ENCODE peak calls at places on chromosomes 4 and X, in six cellular contexts. G is upper lobe of right lung, S is bronchial epithelial cell, Y is left lung, P is coronary artery, F is fibroblast of lung. H is an unnamed sample.

GRCh38 chr4:105147226-105148151 is 813 bp downstream of the TET2 start:
- DNase-seq in G (no peak), S (peak), F (peak), Y (peak), P (peak), H (peak)

GRCh38 chr4:14478504-14478903 is 523.8 kb upstream of the CPEB2 start:
- DNase-seq in P (no peak), S (no peak), G (no peak), Y (no peak), F (no peak), H (no peak)

GRCh38 chrX:119692241-119693031 is 532 bp downstream of the SEPTIN6 start:
- DNase-seq in P (no peak), Y (peak), G (peak), S (peak), F (peak), H (peak)

GRCh38 chr4:77075869-77076801 is at the start of gene CCNI:
- DNase-seq in G (peak), P (peak), F (peak), Y (peak), S (peak), H (peak)

GRCh38 chrX:13487731-13488505 is 81.5 kb upstream of the EGFL6 start:
- DNase-seq in S (peak), P (no peak), Y (no peak), F (peak), G (no peak), H (peak)

GRCh38 chrX:50680990-50681389 is 133.0 kb downstream of the SHROOM4 start:
- DNase-seq in P (no peak), Y (no peak), S (peak), G (no peak), F (no peak), H (no peak)

GRCh38 chr4:53326535-53326934 is 39.3 kb downstream of the SCFD2 start:
- DNase-seq in P (no peak), G (no peak), S (no peak), Y (no peak), F (no peak), H (no peak)

GRCh38 chr4:12889054-12889453 is 595.1 kb downstream of the RAB28 start:
- DNase-seq in F (peak), P (no peak), S (peak), Y (no peak), G (no peak), H (no peak)

GRCh38 chr4:56099378-56099786 is 150.6 kb downstream of the CEP135 start:
- DNase-seq in F (peak), Y (no peak), G (no peak), P (no peak), S (peak), H (peak)

GRCh38 chr4:77052352-77052751 is 23.4 kb downstream of the CCNI start:
- DNase-seq in S (peak), F (peak), P (no peak), G (no peak), Y (peak), H (peak)

GRCh38 chrX:150768580-150769190 is 75.5 kb downstream of the MTMR1 start:
- DNase-seq in G (no peak), Y (no peak), P (no peak), S (peak), F (no peak), H (no peak)

GRCh38 chr4:15147709-15148651 is 145.7 kb downstream of the CPEB2 start:
- DNase-seq in Y (no peak), F (no peak), S (no peak), P (no peak), G (no peak), H (no peak)

GRCh38 chrX:72540318-72540717 is 32.3 kb downstream of the HDAC8 start:
- DNase-seq in S (peak), F (peak), G (no peak), P (no peak), Y (no peak), H (peak)

GRCh38 chrX:94058728-94059382 is 384.8 kb downstream of the FAM133A start:
- DNase-seq in G (no peak), S (peak), P (no peak), Y (no peak), F (no peak), H (peak)

GRCh38 chr4:2791518-2792395 is 1.1 kb upstream of the SH3BP2 start:
- DNase-seq in Y (peak), S (no peak), F (no peak), P (no peak), G (no peak), H (no peak)

GRCh38 chrX:115949900-115950822 is 220.4 kb upstream of the AGTR2 start:
- DNase-seq in G (no peak), F (no peak), S (no peak), Y (no peak), P (no peak), H (no peak)

GRCh38 chr4:27836505-27836904 is 975.9 kb downstream of the STIM2 start:
- DNase-seq in G (no peak), P (no peak), F (peak), Y (no peak), S (peak), H (no peak)

GRCh38 chr4:139665690-139666529 is at the start of gene MGST2:
- DNase-seq in S (peak), Y (peak), F (peak), G (peak), P (peak), H (peak)

DNA sequence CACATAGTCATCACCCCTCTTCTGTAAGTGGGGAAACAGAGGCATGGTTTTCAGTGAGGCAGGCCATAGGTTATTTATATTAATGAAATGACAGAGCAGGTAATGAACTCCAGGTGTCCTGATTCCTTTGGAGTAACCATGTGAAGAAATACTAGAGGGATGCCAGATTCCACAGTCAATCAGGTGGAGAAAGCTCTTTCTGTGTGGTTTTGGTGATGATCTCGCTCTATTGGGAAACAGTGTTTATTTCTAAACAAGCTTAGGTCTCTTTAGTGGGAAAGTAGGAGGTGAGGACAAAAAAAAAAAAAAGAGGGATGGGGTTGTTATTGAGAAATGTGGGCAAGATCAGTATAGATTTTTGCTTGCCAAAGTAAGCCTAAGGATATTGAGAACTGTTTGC is 12.2 kb downstream of the DOCK11 start:
- DNase-seq in F (no peak), G (no peak), Y (no peak), P (no peak), S (peak), H (no peak)
- H3K4me3 ChIP-seq in F (no peak), G (no peak), Y (no peak), P (no peak), S (no peak), H (no peak)

DNA sequence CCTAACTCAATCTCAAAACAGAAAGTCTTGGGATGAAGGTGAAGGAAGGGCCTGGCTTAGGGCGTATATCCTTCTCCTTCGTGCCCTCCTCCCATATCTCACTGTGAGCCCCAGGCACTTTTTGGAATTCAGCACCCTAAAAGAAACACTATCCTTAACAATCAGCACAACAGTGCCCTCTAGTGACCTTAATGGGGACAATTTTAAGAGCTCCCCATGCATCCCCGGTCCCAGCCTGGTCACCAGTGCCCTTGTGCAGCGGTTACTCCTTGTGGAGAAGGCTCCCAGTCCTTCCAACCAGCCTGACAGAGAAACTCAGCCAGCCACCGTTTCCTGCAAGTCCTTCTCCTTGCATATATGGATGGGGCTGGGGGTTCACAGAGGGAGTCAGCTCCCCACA is 4.2 kb downstream of the PAK3 start:
- DNase-seq in G (no peak), P (no peak), Y (no peak), S (peak), F (peak), H (peak)
- TF ChIP-seq CTCF in G (peak), P (no peak), Y (no peak), S (peak), F (peak), H (peak)

DNA sequence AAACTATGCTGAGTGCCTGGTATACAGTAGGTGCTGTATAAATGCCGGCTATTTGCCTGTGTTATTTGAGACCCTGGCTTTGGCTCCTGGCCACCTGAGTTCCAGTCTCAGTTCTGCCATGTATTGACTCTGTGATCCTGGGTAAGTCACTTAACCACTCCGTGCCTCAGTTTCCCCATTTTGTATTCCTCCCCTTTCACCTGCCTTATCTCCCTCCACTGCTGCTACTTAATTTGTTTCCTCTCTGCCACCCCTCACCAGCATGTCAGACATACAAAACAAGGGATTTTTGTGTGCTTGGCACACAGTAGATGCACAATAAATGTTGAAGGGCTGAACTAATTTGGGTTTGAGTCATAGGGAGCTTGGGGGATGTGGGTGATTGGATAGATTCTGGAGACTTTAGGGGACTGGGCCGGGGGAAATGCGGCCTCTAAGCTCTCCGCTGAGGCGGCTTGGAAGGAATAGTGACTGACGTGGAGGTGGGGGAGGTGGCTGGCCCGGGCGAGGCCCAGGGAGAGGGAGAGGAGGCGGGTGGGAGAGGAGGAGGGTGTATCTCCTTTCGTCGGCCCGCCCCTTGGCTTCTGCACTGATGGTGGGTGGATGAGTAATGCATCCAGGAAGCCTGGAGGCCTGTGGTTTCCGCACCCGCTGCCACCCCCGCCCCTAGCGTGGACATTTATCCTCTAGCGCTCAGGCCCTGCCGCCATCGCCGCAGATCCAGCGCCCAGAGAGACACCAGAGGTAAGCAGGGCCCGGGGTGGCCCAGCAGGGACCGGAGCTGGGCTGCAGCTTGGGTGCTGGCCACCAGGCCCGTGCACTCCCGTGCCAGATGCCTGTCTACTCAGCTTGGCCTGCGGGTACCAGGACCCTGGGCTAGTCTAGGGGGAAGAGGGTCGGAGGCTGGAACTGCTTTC is at the start of gene TIMP1:
- DNase-seq in Y (peak), G (peak), F (peak), P (peak), S (peak), H (peak)
- H3K4me3 ChIP-seq in Y (peak), G (peak), F (peak), P (peak), S (peak), H (peak)

GRCh38 chrX:18889982-18890381 is 93.9 kb downstream of the PHKA2 start:
- DNase-seq in S (no peak), P (no peak), F (no peak), Y (no peak), G (no peak), H (no peak)
- TF ChIP-seq CTCF in S (no peak), P (no peak), F (no peak), Y (no peak), G (no peak), H (no peak)

GRCh38 chr4:121379276-121379675 is 1.5 kb downstream of the QRFPR start:
- DNase-seq in P (no peak), G (no peak), Y (no peak), S (no peak), F (no peak), H (no peak)

GRCh38 chr4:121376541-121376940 is 4.3 kb downstream of the QRFPR start:
- DNase-seq in Y (peak), F (no peak), S (no peak), G (peak), P (no peak), H (no peak)

GRCh38 chr4:121377065-121377464 is 3.8 kb downstream of the QRFPR start:
- DNase-seq in F (no peak), G (no peak), Y (no peak), P (no peak), S (no peak), H (no peak)

GRCh38 chr4:121380448-121381147 is at the start of gene QRFPR:
- DNase-seq in G (no peak), Y (no peak), F (peak), S (peak), P (no peak), H (no peak)

DNA sequence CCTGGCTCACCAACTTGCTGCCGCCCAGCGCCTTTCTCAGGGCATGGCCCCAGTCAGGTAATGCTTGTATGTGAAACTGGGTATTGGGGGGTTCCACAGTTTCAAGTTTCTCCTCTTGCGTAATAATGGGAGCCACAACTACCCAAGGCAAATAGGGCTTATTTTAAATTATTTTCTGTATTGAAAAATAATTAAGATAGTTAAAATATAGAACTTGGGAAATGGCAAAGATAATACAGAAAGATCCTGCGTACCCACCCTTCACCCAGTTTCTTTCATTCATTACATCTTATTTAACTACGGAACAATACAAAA is 287 bp upstream of the QRFPR start:
- DNase-seq in G (no peak), F (no peak), P (no peak), Y (no peak), S (no peak), H (no peak)
- H3K4me3 ChIP-seq in G (no peak), F (no peak), P (peak), Y (no peak), S (no peak), H (peak)

GRCh38 chr4:144504853-144505252 is 141.1 kb upstream of the HHIP start:
- DNase-seq in S (no peak), F (peak), G (no peak), P (no peak), Y (no peak), H (no peak)
- TF ChIP-seq CTCF in S (no peak), F (no peak), G (no peak), P (no peak), Y (no peak), H (no peak)

H was measured in fibroblast of the aortic adventitia.